ENCODE peak calls at places on chromosomes 13 and 19, in nine cellular contexts. M, U, K, A, B, O, N, Z and L are unnamed samples.

GRCh38 chr19:16143399-16144215 is at the start of gene HSH2D:
- DNase-seq in M (no peak), K (peak; percentile 89), B (peak; percentile 41), O (no peak), A (peak; percentile 93), Z (no peak), N (peak; percentile 54), U (peak; percentile 98), L (peak; percentile 79)

GRCh38 chr19:2382530-2383222 is 22.6 kb downstream of the TMPRSS9 start:
- DNase-seq in N (no peak), Z (no peak), O (no peak), B (no peak), A (no peak), K (no peak), U (no peak), M (no peak), L (no peak)

GRCh38 chr13:36355632-36356031 is 9.4 kb upstream of the SPART start:
- DNase-seq in A (no peak), M (no peak), N (no peak), B (no peak), K (no peak), O (no peak), Z (no peak), U (no peak), L (no peak)

GRCh38 chr19:48969276-48970138 is 4.4 kb downstream of the FTL start:
- DNase-seq in O (no peak), K (no peak), M (peak; percentile 40), N (no peak), A (peak; percentile 63), U (no peak), B (no peak), Z (no peak), L (no peak)

GRCh38 chr13:104984296-104984818 is 1551.1 kb downstream of the EFNB2 start:
- DNase-seq in K (no peak), B (no peak), A (no peak), N (no peak), U (no peak), Z (peak; percentile 12), M (no peak), O (peak; percentile 71), L (peak; percentile 63)

GRCh38 chr13:74131206-74131605 is 3.0 kb downstream of the KLF12 start:
- DNase-seq in U (no peak), B (no peak), A (no peak), M (no peak), K (no peak), Z (no peak), O (no peak), N (no peak), L (no peak)

GRCh38 chr19:58356236-58356970 is 3.1 kb upstream of the A1BG start:
- DNase-seq in U (no peak), K (no peak), N (no peak), Z (peak; percentile 43), B (no peak), O (peak; percentile 65), A (no peak), M (no peak), L (peak; percentile 65)

GRCh38 chr19:3366761-3367571 is 583 bp downstream of the NFIC start:
- DNase-seq in O (peak; percentile 52), N (no peak), Z (no peak), K (peak; percentile 70), B (no peak), M (no peak), A (no peak), U (no peak), L (peak; percentile 62)

GRCh38 chr19:51372649-51373504 is at the start of gene NKG7:
- DNase-seq in U (peak; percentile 72), B (no peak), N (no peak), K (no peak), M (no peak), O (no peak), A (no peak), Z (no peak), L (no peak)

GRCh38 chr19:1131718-1132552 is 28.1 kb downstream of the GPX4 start:
- DNase-seq in A (peak; percentile 73), K (peak; percentile 51), M (no peak), U (peak; percentile 91), B (peak; percentile 45), N (peak; percentile 82), O (peak; percentile 94), Z (peak; percentile 88), L (peak; percentile 93)

GRCh38 chr19:27824108-27824507 is 1388.8 kb downstream of the UQCRFS1 start:
- DNase-seq in A (no peak), B (no peak), O (no peak), M (no peak), K (no peak), N (no peak), U (no peak), Z (no peak), L (no peak)

GRCh38 chr19:40280608-40281221 is 4.4 kb downstream of the AKT2 start:
- DNase-seq in A (peak; percentile 61), U (peak; percentile 98), O (no peak), M (no peak), K (peak; percentile 39), Z (no peak), N (peak; percentile 52), B (no peak), L (peak; percentile 49)

GRCh38 chr19:28393574-28394336 is 819.2 kb downstream of the UQCRFS1 start:
- DNase-seq in N (no peak), A (no peak), U (no peak), O (no peak), B (no peak), K (no peak), Z (no peak), M (no peak), L (no peak)

GRCh38 chr13:32895296-32895695 is 120.9 kb upstream of the KL start:
- DNase-seq in B (no peak), U (no peak), Z (no peak), K (no peak), A (no peak), O (no peak), M (no peak), N (no peak), L (no peak)

GRCh38 chr19:10074153-10074552 is 12.0 kb upstream of the SHFL start:
- DNase-seq in O (peak; percentile 36), K (no peak), A (no peak), M (no peak), Z (peak; percentile 36), B (peak; percentile 57), N (no peak), U (peak; percentile 52), L (no peak)

GRCh38 chr19:7718668-7719067 is 13.2 kb downstream of the CLEC4G start:
- DNase-seq in N (no peak), O (no peak), U (no peak), Z (no peak), A (no peak), K (no peak), M (no peak), B (no peak), L (no peak)

GRCh38 chr13:93234459-93234858 is 7.9 kb downstream of the GPC6 start:
- DNase-seq in A (no peak), B (no peak), N (no peak), O (no peak), K (no peak), U (no peak), Z (no peak), M (no peak), L (no peak)
- H3K4me1 ChIP-seq in A (peaks cover 3% of the 10 kb centered on the region), B (peaks cover 26% of the 10 kb centered on the region), N (no peaks in the 10 kb centered on the region), O (peaks cover 12% of the 10 kb centered on the region), K (no peaks in the 10 kb centered on the region), U (no peaks in the 10 kb centered on the region), Z (peaks cover 5% of the 10 kb centered on the region), M (peaks cover 16% of the 10 kb centered on the region), L (no peaks in the 10 kb centered on the region)

DNA sequence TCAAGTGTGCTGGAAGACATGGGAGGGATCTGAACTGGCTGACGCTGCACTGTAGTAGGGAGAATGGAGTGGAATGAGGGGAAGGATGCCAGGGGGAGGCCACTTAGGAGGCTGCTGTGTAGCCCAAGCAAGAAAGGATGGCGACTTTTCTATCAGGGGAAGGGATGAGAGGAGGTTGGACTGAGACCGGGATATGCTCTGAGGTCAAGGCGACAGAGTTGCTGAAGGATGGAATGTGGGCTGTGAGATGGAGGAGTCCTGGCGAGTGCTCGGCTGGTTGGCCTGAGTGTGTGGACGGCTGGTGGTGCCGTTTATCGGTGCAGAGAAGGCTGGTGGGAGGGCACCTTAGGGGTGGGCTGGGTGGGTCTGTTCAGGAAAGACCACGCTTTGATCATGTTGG is 45.7 kb downstream of the IRS2 start:
- DNase-seq in O (no peak), K (no peak), M (no peak), A (no peak), B (no peak), Z (no peak), N (peak; percentile 6), U (no peak), L (no peak)
- H3K4me1 ChIP-seq in O (peaks cover 21% of the 10 kb centered on the region), K (no peaks in the 10 kb centered on the region), M (no peaks in the 10 kb centered on the region), A (peaks cover 4% of the 10 kb centered on the region), B (peaks cover 4% of the 10 kb centered on the region), Z (peaks cover 3% of the 10 kb centered on the region), N (no peaks in the 10 kb centered on the region), U (peaks cover 4% of the 10 kb centered on the region), L (peaks cover 2% of the 10 kb centered on the region)

GRCh38 chr13:114029866-114030625 is 56.2 kb upstream of the C13orf46 start:
- DNase-seq in B (no peak), Z (no peak), U (no peak), K (no peak), O (no peak), M (no peak), N (no peak), A (no peak), L (peak; percentile 15)

GRCh38 chr13:114025432-114026127 is 51.7 kb upstream of the C13orf46 start:
- DNase-seq in Z (peak; percentile 78), U (no peak), N (no peak), O (peak; percentile 88), B (no peak), M (no peak), K (no peak), A (no peak), L (peak; percentile 28)

GRCh38 chr13:114026128-114026880 is 52.4 kb upstream of the C13orf46 start:
- DNase-seq in M (no peak), A (no peak), B (no peak), U (no peak), Z (no peak), O (no peak), N (no peak), K (no peak), L (peak; percentile 19)

GRCh38 chr13:114027046-114027760 is 53.3 kb upstream of the C13orf46 start:
- DNase-seq in O (peak; percentile 42), M (no peak), U (no peak), A (no peak), B (no peak), N (no peak), Z (peak; percentile 69), K (no peak), L (peak; percentile 90)

GRCh38 chr13:114027826-114028225 is 54.0 kb upstream of the C13orf46 start:
- DNase-seq in K (no peak), M (no peak), N (no peak), U (no peak), O (no peak), Z (no peak), A (no peak), B (no peak), L (peak; percentile 34)
- H3K4me1 ChIP-seq in K (peaks cover 13% of the 10 kb centered on the region), M (no peaks in the 10 kb centered on the region), N (no peaks in the 10 kb centered on the region), U (peaks cover 2% of the 10 kb centered on the region), O (no peaks in the 10 kb centered on the region), Z (peaks cover 36% of the 10 kb centered on the region), A (no peaks in the 10 kb centered on the region), B (no peaks in the 10 kb centered on the region), L (peaks cover 11% of the 10 kb centered on the region)

DNA sequence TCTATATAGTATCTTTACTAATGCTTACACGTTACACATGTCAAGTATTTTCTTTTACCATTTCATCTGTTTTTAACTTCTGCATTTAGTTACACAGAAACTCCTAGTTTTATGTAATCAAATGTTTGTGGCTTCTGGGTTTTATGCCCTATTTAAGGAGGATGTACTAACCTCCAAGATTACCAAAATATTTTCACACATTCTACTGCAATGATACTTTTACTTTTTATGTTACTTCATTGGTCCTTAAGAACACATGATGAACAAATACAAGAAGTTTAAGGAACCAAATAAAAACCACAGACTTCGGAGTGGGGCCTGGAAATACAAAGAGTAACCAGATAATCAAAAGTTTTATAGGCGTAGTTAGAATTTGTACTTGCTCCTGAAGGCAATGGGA is 37.2 kb downstream of the ZC3H13 start:
- DNase-seq in K (no peak), Z (no peak), B (no peak), U (no peak), N (no peak), M (no peak), A (no peak), O (no peak), L (no peak)
- H3K4me1 ChIP-seq in K (no peaks in the 10 kb centered on the region), Z (no peaks in the 10 kb centered on the region), B (no peaks in the 10 kb centered on the region), U (no peaks in the 10 kb centered on the region), N (no peaks in the 10 kb centered on the region), M (no peaks in the 10 kb centered on the region), A (no peaks in the 10 kb centered on the region), O (no peaks in the 10 kb centered on the region), L (no peaks in the 10 kb centered on the region)